ENCODE peak calls at places on chromosomes 5 and 9, in eight cellular contexts. One of them, this sample, is unnamed. For H3K27me3, the result is how much of the 10 kb centered on the place peaks cover.

GRCh38 chr9:4235951-4236804 is 63.7 kb downstream of the GLIS3 start:
- DNase-seq in uterus: no peak
- DNase-seq in HCT116: peak
- DNase-seq in Peyer's patch: no peak
- DNase-seq in spleen: no peak
- DNase-seq in ovary: no peak
- DNase-seq in suprapubic skin: no peak
- DNase-seq in breast epithelium: no peak
- DNase-seq in this sample: no peak

GRCh38 chr5:159511570-159511969 is 181.3 kb upstream of the IL12B start:
- DNase-seq in uterus: no peak
- DNase-seq in HCT116: no peak
- DNase-seq in Peyer's patch: no peak
- DNase-seq in spleen: no peak
- DNase-seq in ovary: no peak
- DNase-seq in suprapubic skin: no peak
- DNase-seq in breast epithelium: no peak
- DNase-seq in this sample: no peak

GRCh38 chr9:128409998-128410397 is 10.7 kb upstream of the CERCAM start:
- DNase-seq in uterus: no peak
- DNase-seq in HCT116: no peak
- DNase-seq in Peyer's patch: no peak
- DNase-seq in spleen: no peak
- DNase-seq in ovary: no peak
- DNase-seq in suprapubic skin: no peak
- DNase-seq in breast epithelium: no peak
- DNase-seq in this sample: no peak

GRCh38 chr5:161051920-161052500 is 200.0 kb upstream of the ATP10B start:
- DNase-seq in uterus: no peak
- DNase-seq in HCT116: no peak
- DNase-seq in Peyer's patch: no peak
- DNase-seq in spleen: no peak
- DNase-seq in ovary: no peak
- DNase-seq in suprapubic skin: no peak
- DNase-seq in breast epithelium: no peak
- DNase-seq in this sample: no peak

GRCh38 chr9:133601746-133602145 is 7.4 kb downstream of the FAM163B start:
- DNase-seq in uterus: no peak
- DNase-seq in HCT116: no peak
- DNase-seq in Peyer's patch: no peak
- DNase-seq in spleen: no peak
- DNase-seq in ovary: no peak
- DNase-seq in suprapubic skin: no peak
- DNase-seq in breast epithelium: no peak
- DNase-seq in this sample: no peak

GRCh38 chr5:135205616-135206349 is 171.8 kb upstream of the PITX1 start:
- DNase-seq in uterus: no peak
- DNase-seq in HCT116: no peak
- DNase-seq in Peyer's patch: no peak
- DNase-seq in spleen: no peak
- DNase-seq in ovary: no peak
- DNase-seq in suprapubic skin: no peak
- DNase-seq in breast epithelium: peak
- DNase-seq in this sample: no peak

GRCh38 chr5:96614110-96614691 is 48.0 kb upstream of the CAST start:
- DNase-seq in uterus: peak
- DNase-seq in HCT116: peak
- DNase-seq in Peyer's patch: peak
- DNase-seq in spleen: no peak
- DNase-seq in ovary: peak
- DNase-seq in suprapubic skin: no peak
- DNase-seq in breast epithelium: peak
- DNase-seq in this sample: peak

GRCh38 chr5:145027266-145027665 is 807.9 kb downstream of the PRELID2 start:
- DNase-seq in uterus: no peak
- DNase-seq in HCT116: no peak
- DNase-seq in Peyer's patch: no peak
- DNase-seq in spleen: no peak
- DNase-seq in ovary: no peak
- DNase-seq in suprapubic skin: no peak
- DNase-seq in breast epithelium: no peak
- DNase-seq in this sample: no peak

GRCh38 chr9:83622814-83623633 is at the start of gene IDNK:
- DNase-seq in uterus: peak
- DNase-seq in HCT116: peak
- DNase-seq in Peyer's patch: peak
- DNase-seq in spleen: peak
- DNase-seq in ovary: peak
- DNase-seq in suprapubic skin: peak
- DNase-seq in breast epithelium: peak
- DNase-seq in this sample: peak

GRCh38 chr5:124599048-124599973 is 147.1 kb downstream of the ZNF608 start:
- DNase-seq in uterus: no peak
- DNase-seq in HCT116: no peak
- DNase-seq in Peyer's patch: peak
- DNase-seq in spleen: no peak
- DNase-seq in ovary: no peak
- DNase-seq in suprapubic skin: no peak
- DNase-seq in breast epithelium: peak
- DNase-seq in this sample: no peak

GRCh38 chr5:179820483-179821297 is at the start of gene SQSTM1:
- DNase-seq in uterus: peak
- DNase-seq in HCT116: no peak
- DNase-seq in Peyer's patch: peak
- DNase-seq in spleen: peak
- DNase-seq in ovary: peak
- DNase-seq in suprapubic skin: peak
- DNase-seq in breast epithelium: peak
- DNase-seq in this sample: peak
- TF ChIP-seq CTCF in uterus: no peak
- TF ChIP-seq CTCF in HCT116: no peak
- TF ChIP-seq CTCF in Peyer's patch: peak
- TF ChIP-seq CTCF in spleen: no peak
- TF ChIP-seq CTCF in ovary: peak
- TF ChIP-seq CTCF in suprapubic skin: no peak
- TF ChIP-seq CTCF in breast epithelium: no peak
- TF ChIP-seq CTCF in this sample: no peak

DNA sequence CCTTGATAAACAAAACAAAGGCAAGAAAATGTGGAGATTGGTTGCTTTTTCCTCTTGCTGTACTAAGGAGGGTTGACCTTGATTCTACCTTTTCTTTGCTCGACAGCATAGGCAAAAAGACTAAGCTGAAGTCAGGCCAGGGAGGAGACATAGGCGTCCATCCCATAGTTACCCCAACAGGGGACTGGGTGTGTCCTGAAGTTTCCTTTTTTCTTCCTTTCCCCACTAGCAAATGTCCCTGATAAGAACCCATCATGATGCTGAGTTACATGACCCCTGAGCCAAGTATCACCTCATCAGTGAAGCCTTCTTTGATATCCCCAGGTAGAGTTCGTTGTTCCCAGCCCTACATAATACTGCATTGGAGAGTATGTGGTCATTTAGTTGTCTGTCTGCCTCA is 9.9 kb upstream of the SHROOM1 start:
- DNase-seq in uterus: no peak
- DNase-seq in HCT116: no peak
- DNase-seq in Peyer's patch: no peak
- DNase-seq in spleen: no peak
- DNase-seq in ovary: no peak
- DNase-seq in suprapubic skin: no peak
- DNase-seq in breast epithelium: no peak
- DNase-seq in this sample: no peak
- TF ChIP-seq POLR2A in uterus: no peak
- TF ChIP-seq POLR2A in HCT116: no peak
- TF ChIP-seq POLR2A in Peyer's patch: no peak
- TF ChIP-seq POLR2A in spleen: no peak
- TF ChIP-seq POLR2A in ovary: no peak
- TF ChIP-seq POLR2A in suprapubic skin: no peak
- TF ChIP-seq POLR2A in breast epithelium: no peak
- TF ChIP-seq POLR2A in this sample: no peak

GRCh38 chr9:34899535-34900158 is 58.4 kb upstream of the PHF24 start:
- DNase-seq in uterus: peak
- DNase-seq in HCT116: peak
- DNase-seq in Peyer's patch: peak
- DNase-seq in spleen: peak
- DNase-seq in ovary: peak
- DNase-seq in suprapubic skin: peak
- DNase-seq in breast epithelium: peak
- DNase-seq in this sample: peak
- H3K27me3 ChIP-seq in uterus: under half
- H3K27me3 ChIP-seq in HCT116: under half
- H3K27me3 ChIP-seq in Peyer's patch: under half
- H3K27me3 ChIP-seq in spleen: under half
- H3K27me3 ChIP-seq in ovary: under half
- H3K27me3 ChIP-seq in suprapubic skin: under half
- H3K27me3 ChIP-seq in breast epithelium: under half
- H3K27me3 ChIP-seq in this sample: under half

DNA sequence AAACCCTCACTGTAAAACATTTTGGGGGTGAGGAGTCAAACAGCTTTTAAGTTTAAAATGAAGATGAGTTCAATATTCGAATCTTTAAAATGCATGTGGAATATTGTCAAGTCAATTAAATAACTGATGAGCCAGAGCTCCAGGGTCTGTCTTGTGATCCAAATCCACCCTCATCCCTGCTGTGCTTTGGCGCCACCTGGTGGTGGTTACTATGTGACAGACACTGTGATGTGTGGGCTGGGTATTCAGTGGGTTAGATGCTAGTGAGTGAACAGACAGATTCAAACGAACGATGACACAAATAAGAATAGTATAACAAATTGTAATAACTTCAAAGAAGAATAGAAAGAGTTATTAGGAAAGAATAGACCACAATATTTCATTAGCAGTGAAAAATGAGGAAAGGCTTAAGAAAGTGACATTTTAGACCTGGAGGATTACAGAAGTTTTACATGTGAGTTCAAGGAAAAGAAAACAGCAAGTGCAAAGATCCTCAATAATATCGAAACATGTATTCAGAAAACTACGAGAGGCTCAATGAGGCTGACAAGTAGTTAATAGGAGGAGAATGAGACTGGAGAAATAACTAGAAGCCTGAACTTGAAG is 51.4 kb upstream of the CHSY3 start:
- DNase-seq in uterus: peak
- DNase-seq in HCT116: peak
- DNase-seq in Peyer's patch: peak
- DNase-seq in spleen: peak
- DNase-seq in ovary: peak
- DNase-seq in suprapubic skin: peak
- DNase-seq in breast epithelium: peak
- DNase-seq in this sample: peak
- TF ChIP-seq CTCF in uterus: peak
- TF ChIP-seq CTCF in HCT116: peak
- TF ChIP-seq CTCF in Peyer's patch: peak
- TF ChIP-seq CTCF in spleen: peak
- TF ChIP-seq CTCF in ovary: no peak
- TF ChIP-seq CTCF in suprapubic skin: peak
- TF ChIP-seq CTCF in breast epithelium: peak
- TF ChIP-seq CTCF in this sample: peak

GRCh38 chr5:87410941-87411340 is 1.8 kb downstream of the CCNH start:
- DNase-seq in uterus: no peak
- DNase-seq in HCT116: no peak
- DNase-seq in Peyer's patch: no peak
- DNase-seq in spleen: no peak
- DNase-seq in ovary: no peak
- DNase-seq in suprapubic skin: no peak
- DNase-seq in breast epithelium: no peak
- DNase-seq in this sample: no peak

GRCh38 chr5:87411586-87412416 is 929 bp downstream of the CCNH start:
- DNase-seq in uterus: peak
- DNase-seq in HCT116: peak
- DNase-seq in Peyer's patch: peak
- DNase-seq in spleen: no peak
- DNase-seq in ovary: peak
- DNase-seq in suprapubic skin: peak
- DNase-seq in breast epithelium: peak
- DNase-seq in this sample: peak

GRCh38 chr5:87413116-87413645 is 451 bp upstream of the CCNH start:
- DNase-seq in uterus: no peak
- DNase-seq in HCT116: no peak
- DNase-seq in Peyer's patch: no peak
- DNase-seq in spleen: no peak
- DNase-seq in ovary: no peak
- DNase-seq in suprapubic skin: no peak
- DNase-seq in breast epithelium: no peak
- DNase-seq in this sample: no peak

GRCh38 chr5:87408219-87408618 is 4.5 kb downstream of the CCNH start:
- DNase-seq in uterus: no peak
- DNase-seq in HCT116: no peak
- DNase-seq in Peyer's patch: no peak
- DNase-seq in spleen: no peak
- DNase-seq in ovary: no peak
- DNase-seq in suprapubic skin: no peak
- DNase-seq in breast epithelium: no peak
- DNase-seq in this sample: no peak

GRCh38 chr5:87412417-87413115 is at the start of gene CCNH:
- DNase-seq in uterus: peak
- DNase-seq in HCT116: peak
- DNase-seq in Peyer's patch: peak
- DNase-seq in spleen: peak
- DNase-seq in ovary: peak
- DNase-seq in suprapubic skin: peak
- DNase-seq in breast epithelium: peak
- DNase-seq in this sample: peak
- TF ChIP-seq POLR2A in uterus: peak
- TF ChIP-seq POLR2A in HCT116: no peak
- TF ChIP-seq POLR2A in Peyer's patch: peak
- TF ChIP-seq POLR2A in spleen: peak
- TF ChIP-seq POLR2A in ovary: peak
- TF ChIP-seq POLR2A in suprapubic skin: peak
- TF ChIP-seq POLR2A in breast epithelium: peak
- TF ChIP-seq POLR2A in this sample: peak

GRCh38 chr5:88886252-88886651 is 3.3 kb upstream of the MEF2C start:
- DNase-seq in uterus: no peak
- DNase-seq in HCT116: no peak
- DNase-seq in Peyer's patch: no peak
- DNase-seq in spleen: no peak
- DNase-seq in ovary: no peak
- DNase-seq in suprapubic skin: no peak
- DNase-seq in breast epithelium: no peak
- DNase-seq in this sample: no peak
- H3K27me3 ChIP-seq in uterus: under half
- H3K27me3 ChIP-seq in HCT116: under half
- H3K27me3 ChIP-seq in Peyer's patch: under half
- H3K27me3 ChIP-seq in spleen: under half
- H3K27me3 ChIP-seq in ovary: under half
- H3K27me3 ChIP-seq in suprapubic skin: under half
- H3K27me3 ChIP-seq in breast epithelium: under half
- H3K27me3 ChIP-seq in this sample: under half

GRCh38 chr5:127536687-127537086 is 19.2 kb downstream of the PRRC1 start:
- DNase-seq in uterus: no peak
- DNase-seq in HCT116: no peak
- DNase-seq in Peyer's patch: no peak
- DNase-seq in spleen: no peak
- DNase-seq in ovary: no peak
- DNase-seq in suprapubic skin: no peak
- DNase-seq in breast epithelium: no peak
- DNase-seq in this sample: no peak
- TF ChIP-seq CTCF in uterus: no peak
- TF ChIP-seq CTCF in HCT116: no peak
- TF ChIP-seq CTCF in Peyer's patch: peak
- TF ChIP-seq CTCF in spleen: peak
- TF ChIP-seq CTCF in ovary: no peak
- TF ChIP-seq CTCF in suprapubic skin: no peak
- TF ChIP-seq CTCF in breast epithelium: no peak
- TF ChIP-seq CTCF in this sample: peak

This sample was measured in adrenal gland.